ENCODE peak calls at places on chromosomes 7 and 10, in six cellular contexts. L is activated T-cell treated with anti-CD3 and anti-CD28 coated beads, Interleukin-2, amount 50 U/mL, for 4 hours; U is stimulated activated memory B cell treated with anti-CD40 and anti-IgM and Interleukin-4, amounts not matched to agents 10 μg/mL and 1 μg/mL and 100 μg/mL, for 72 hours; D is aorta; M is T-helper 17 cell; H is esophagus mucosa. Z is an unnamed sample.

GRCh38 chr10:24463683-24464426 is 254.9 kb downstream of the KIAA1217 start:
- ATAC-seq in H (peak), L (peak), U (peak), D (no peak), M (peak), Z (peak)

GRCh38 chr10:408223-408622 is 273.0 kb downstream of the ZMYND11 start:
- ATAC-seq in M (no peak), U (no peak), D (no peak), L (no peak), H (no peak), Z (no peak)

GRCh38 chr7:50265968-50266694 is 38.4 kb upstream of the IKZF1 start:
- ATAC-seq in M (no peak), U (no peak), L (no peak), H (no peak), D (no peak), Z (no peak)

GRCh38 chr10:32041290-32042028 is 14.8 kb downstream of the KIF5B start:
- ATAC-seq in D (peak), H (no peak), L (no peak), U (no peak), M (no peak), Z (no peak)

GRCh38 chr7:17680026-17680425 is 260.3 kb downstream of the SNX13 start:
- ATAC-seq in U (no peak), H (peak), L (no peak), D (peak), M (no peak), Z (no peak)

GRCh38 chr10:98088186-98088971 is 46.1 kb upstream of the R3HCC1L start:
- ATAC-seq in L (no peak), H (no peak), M (no peak), U (no peak), D (no peak), Z (no peak)

GRCh38 chr10:119737827-119738226 is 12.0 kb downstream of the INPP5F start:
- ATAC-seq in U (no peak), M (peak), H (peak), L (peak), D (peak), Z (peak)

GRCh38 chr10:80460399-80461207 is 6.5 kb downstream of the TSPAN14 start:
- ATAC-seq in H (peak), L (no peak), D (peak), U (no peak), M (no peak), Z (no peak)

GRCh38 chr10:55629792-55630490 is 731.1 kb downstream of the ZWINT start:
- ATAC-seq in L (no peak), D (peak), M (no peak), U (no peak), H (no peak), Z (no peak)

GRCh38 chr10:30553018-30553624 is 76.4 kb downstream of the LYZL2 start:
- ATAC-seq in U (no peak), H (no peak), M (no peak), D (no peak), L (no peak), Z (no peak)

Z was measured in activated CD4-positive, CD25-positive, alpha-beta regulatory T cell treated with anti-CD3 and anti-CD28 coated beads, Interleukin-2, amount 50 U/mL, for 24 hours.